ENCODE peak calls at places on chromosomes 5 and 9, in six cellular contexts. N is fibroblast of the aortic adventitia, V is AG10803, R is cardiac fibroblast, S is RWPE2, J is BJ. P is an unnamed sample.

GRCh38 chr9:136520053-136520540 is 25.8 kb downstream of the NOTCH1 start:
- DNase-seq in N (no peak), V (no peak), R (no peak), S (no peak), J (no peak), P (no peak)

GRCh38 chr9:113523421-113524141 is 60.1 kb downstream of the RGS3 start:
- DNase-seq in N (no peak), V (no peak), R (no peak), S (no peak), J (no peak), P (no peak)

GRCh38 chr5:161851691-161852299 is 3.9 kb downstream of the GABRA1 start:
- DNase-seq in N (peak), V (no peak), R (peak), S (no peak), J (no peak), P (peak)

GRCh38 chr5:134837530-134838181 is 8.1 kb upstream of the C5orf24 start:
- DNase-seq in N (peak), V (peak), R (peak), S (no peak), J (no peak), P (no peak)

GRCh38 chr5:36894950-36895349 is 18.4 kb downstream of the NIPBL start:
- DNase-seq in N (no peak), V (no peak), R (no peak), S (no peak), J (no peak), P (no peak)

GRCh38 chr9:2107906-2108451 is 92.8 kb downstream of the SMARCA2 start:
- DNase-seq in N (no peak), V (no peak), R (peak), S (no peak), J (no peak), P (no peak)

GRCh38 chr5:51567636-51568035 is 184.4 kb downstream of the ISL1 start:
- DNase-seq in N (no peak), V (no peak), R (peak), S (no peak), J (no peak), P (peak)

GRCh38 chr5:173056783-173057061 is 570 bp downstream of the CREBRF start:
- DNase-seq in N (no peak), V (no peak), R (no peak), S (no peak), J (no peak), P (no peak)

GRCh38 chr5:76804266-76804665 is 14.6 kb upstream of the F2RL1 start:
- DNase-seq in N (no peak), V (no peak), R (peak), S (no peak), J (no peak), P (no peak)

GRCh38 chr9:88747768-88748167 is 212.8 kb downstream of the NXNL2 start:
- DNase-seq in N (peak), V (peak), R (peak), S (no peak), J (peak), P (peak)

GRCh38 chr9:4417578-4418325 is 72.5 kb upstream of the SLC1A1 start:
- DNase-seq in N (peak), V (peak), R (peak), S (no peak), J (peak), P (peak)

GRCh38 chr5:160792281-160792680 is 59.7 kb downstream of the ATP10B start:
- DNase-seq in N (no peak), V (no peak), R (no peak), S (no peak), J (no peak), P (peak)

GRCh38 chr5:160792732-160793454 is 59.1 kb downstream of the ATP10B start:
- DNase-seq in N (no peak), V (no peak), R (no peak), S (no peak), J (no peak), P (no peak)

GRCh38 chr5:160789219-160789820 is 62.7 kb downstream of the ATP10B start:
- DNase-seq in N (no peak), V (no peak), R (no peak), S (no peak), J (no peak), P (no peak)

DNA sequence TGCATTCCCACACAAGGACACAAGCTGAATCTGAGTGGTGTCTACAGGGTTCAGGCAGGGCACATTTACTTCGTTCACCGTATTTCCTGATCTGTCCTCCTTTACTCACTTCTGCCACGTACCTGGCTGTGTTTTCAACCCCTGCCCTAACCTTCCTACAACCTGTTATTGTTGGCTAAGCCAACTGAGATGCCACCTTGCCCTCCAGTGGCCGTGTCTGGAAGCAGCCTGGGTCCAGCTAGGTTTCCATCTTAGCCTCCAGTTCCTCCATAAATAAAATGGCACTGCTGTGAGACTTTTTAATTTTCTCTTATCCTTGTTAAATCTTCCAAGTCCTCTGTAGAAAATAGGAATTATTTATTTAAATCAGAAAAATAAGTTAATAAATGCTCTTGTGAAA is 64.8 kb downstream of the ATP10B start:
- DNase-seq in N (no peak), V (no peak), R (no peak), S (no peak), J (no peak), P (peak)
- TF ChIP-seq CTCF in N (peak), V (peak), R (peak), S (peak), J (no peak), P (peak)

GRCh38 chr5:109694451-109694891 is 4.7 kb downstream of the MAN2A1 start:
- DNase-seq in N (no peak), V (no peak), R (no peak), S (no peak), J (no peak), P (peak)
- H3K4me3 ChIP-seq in N (no peak), V (no peak), R (no peak), S (no peak), J (no peak), P (no peak)

GRCh38 chr9:133030317-133031129 is at the start of gene GTF3C5:
- DNase-seq in N (peak), V (peak), R (peak), S (peak), J (peak), P (peak)
- TF ChIP-seq CTCF in N (no peak), V (no peak), R (no peak), S (no peak), J (no peak), P (no peak)

DNA sequence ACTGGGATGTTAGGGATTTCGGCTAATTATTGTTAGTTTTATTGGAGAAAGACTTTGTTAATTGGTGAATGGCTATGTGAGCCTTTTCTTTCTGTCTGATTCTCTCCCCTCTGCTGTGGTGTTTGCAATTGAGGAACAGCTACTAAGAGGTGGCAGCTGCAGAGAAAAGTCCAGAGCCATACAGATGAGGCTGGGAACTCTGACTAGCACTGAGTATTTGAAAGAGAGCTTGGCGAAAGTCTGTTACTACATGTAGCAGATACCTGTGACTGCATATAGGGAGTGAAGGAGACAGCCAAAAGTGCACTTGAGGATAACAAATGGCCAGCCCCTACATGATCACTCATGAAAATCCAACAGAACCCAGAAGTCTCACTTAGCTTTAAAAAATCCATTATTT is 44.3 kb upstream of the HSPB3 start:
- DNase-seq in N (no peak), V (no peak), R (no peak), S (no peak), J (no peak), P (no peak)
- H3K4me3 ChIP-seq in N (no peak), V (no peak), R (no peak), S (no peak), J (no peak), P (no peak)

GRCh38 chr5:42949348-42950090 is 90.6 kb downstream of the ANXA2R start:
- DNase-seq in N (peak), V (peak), R (peak), S (no peak), J (no peak), P (peak)
- TF ChIP-seq CTCF in N (peak), V (peak), R (peak), S (no peak), J (peak), P (peak)

GRCh38 chr5:90475436-90475980 is 844 bp downstream of the POLR3G start:
- DNase-seq in N (no peak), V (no peak), R (no peak), S (no peak), J (no peak), P (peak)
- H3K4me3 ChIP-seq in N (peak), V (no peak), R (peak), S (peak), J (no peak), P (peak)

GRCh38 chr5:57824047-57824446 is 341.4 kb upstream of the ACTBL2 start:
- DNase-seq in N (peak), V (peak), R (no peak), S (peak), J (no peak), P (peak)

GRCh38 chr5:57828221-57828620 is 345.6 kb upstream of the ACTBL2 start:
- DNase-seq in N (peak), V (peak), R (no peak), S (no peak), J (no peak), P (no peak)

GRCh38 chr5:57831090-57831489 is 348.5 kb upstream of the ACTBL2 start:
- DNase-seq in N (no peak), V (no peak), R (no peak), S (no peak), J (no peak), P (no peak)

GRCh38 chr5:57822651-57823050 is 340.0 kb upstream of the ACTBL2 start:
- DNase-seq in N (no peak), V (no peak), R (no peak), S (no peak), J (no peak), P (no peak)

GRCh38 chr5:57825026-57825683 is 342.5 kb upstream of the ACTBL2 start:
- DNase-seq in N (peak), V (peak), R (no peak), S (no peak), J (peak), P (peak)
- TF ChIP-seq CTCF in N (no peak), V (no peak), R (no peak), S (peak), J (no peak), P (no peak)

GRCh38 chr5:10655041-10655685 is 91.3 kb downstream of the ANKRD33B start:
- DNase-seq in N (no peak), V (no peak), R (no peak), S (peak), J (no peak), P (peak)
- H3K4me3 ChIP-seq in N (no peak), V (no peak), R (no peak), S (no peak), J (no peak), P (no peak)